ENCODE peak calls at places on chromosomes 3 and 15, in five cellular contexts. P, K, A, H and W are unnamed samples.

GRCh38 chr15:67468431-67468830 is 52.5 kb upstream of the C15orf61 start:
- DNase-seq in P (no peak), K (no peak), A (no peak), H (no peak), W (no peak)

GRCh38 chr15:58285212-58285920 is 146.4 kb upstream of the LIPC start:
- DNase-seq in P (no peak), K (no peak), A (no peak), H (no peak), W (no peak)

GRCh38 chr3:124702950-124703349 is 27.3 kb upstream of the UMPS start:
- DNase-seq in P (no peak), K (no peak), A (no peak), H (no peak), W (no peak)

GRCh38 chr15:99447497-99448371 is 118.0 kb upstream of the MEF2A start:
- DNase-seq in P (peak; percentile 55), K (no peak), A (peak; percentile 96), H (no peak), W (no peak)

GRCh38 chr3:105166893-105167292 is 199.8 kb upstream of the ALCAM start:
- DNase-seq in P (no peak), K (no peak), A (no peak), H (no peak), W (no peak)

GRCh38 chr15:101615986-101616848 is 36.0 kb downstream of the TM2D3 start:
- DNase-seq in P (no peak), K (peak; percentile 88), A (peak; percentile 90), H (peak; percentile 38), W (peak; percentile 69)

GRCh38 chr3:50268703-50269451 is at the start of gene SEMA3B:
- DNase-seq in P (peak; percentile 89), K (peak; percentile 68), A (peak; percentile 82), H (peak; percentile 41), W (no peak)

GRCh38 chr3:69925506-69925905 is 74.0 kb upstream of the SAMMSON start:
- DNase-seq in P (no peak), K (no peak), A (no peak), H (no peak), W (no peak)